ENCODE peak calls at places on chromosomes 12 and 14, in four cellular contexts. E is sigmoid colon, A is ovary, B is suprapubic skin. Z is an unnamed sample.

GRCh38 chr12:124947561-124948398 is 33.3 kb upstream of the UBC start:
- DNase-seq in A (no peak), E (no peak), B (no peak), Z (no peak)

GRCh38 chr14:100677152-100677924 is 49.4 kb upstream of the DLK1 start:
- DNase-seq in A (peak), B (no peak), E (peak), Z (no peak)

GRCh38 chr12:54196396-54196795 is 7.6 kb upstream of the SMUG1 start:
- DNase-seq in A (no peak), B (no peak), E (no peak), Z (no peak)

GRCh38 chr12:90299121-90299520 is 590.5 kb upstream of the ATP2B1 start:
- DNase-seq in B (no peak), A (no peak), E (no peak), Z (no peak)

GRCh38 chr12:124125472-124125871 is 152.5 kb downstream of the ZNF664 start:
- DNase-seq in B (peak), E (no peak), A (no peak), Z (no peak)

GRCh38 chr12:48557919-48558318 is 11.9 kb downstream of the LALBA start:
- DNase-seq in B (no peak), A (no peak), E (no peak), Z (no peak)

GRCh38 chr14:72476657-72477499 is 417.0 kb downstream of the DPF3 start:
- DNase-seq in B (no peak), E (no peak), A (no peak), Z (no peak)

GRCh38 chr12:28415755-28416154 is 225.5 kb downstream of the CCDC91 start:
- DNase-seq in A (no peak), B (no peak), E (no peak), Z (no peak)

GRCh38 chr12:87092421-87092820 is 836.2 kb upstream of the MGAT4C start:
- DNase-seq in E (no peak), B (no peak), A (no peak), Z (no peak)

GRCh38 chr14:92577321-92577742 is 63.8 kb downstream of the RIN3 start:
- DNase-seq in B (no peak), E (no peak), A (no peak), Z (no peak)

GRCh38 chr14:83120187-83120586 is 1586.5 kb upstream of the SEL1L start:
- DNase-seq in B (no peak), A (no peak), E (no peak), Z (no peak)

GRCh38 chr12:49131051-49131972 is at the start of gene TUBA1B:
- DNase-seq in B (peak), A (peak), E (peak), Z (peak)

GRCh38 chr12:33248364-33248763 is 191.3 kb downstream of the SYT10 start:
- DNase-seq in A (no peak), B (no peak), E (no peak), Z (no peak)

GRCh38 chr12:85803231-85803630 is 33.0 kb downstream of the RASSF9 start:
- DNase-seq in E (no peak), A (no peak), B (no peak), Z (no peak)

GRCh38 chr12:34033628-34034296 is 11.5 kb downstream of the ALG10 start:
- DNase-seq in B (no peak), E (no peak), A (no peak), Z (no peak)

GRCh38 chr12:88957358-88957757 is 377.1 kb upstream of the KITLG start:
- DNase-seq in A (no peak), B (no peak), E (no peak), Z (no peak)

GRCh38 chr14:27730204-27730603 is 1036.4 kb upstream of the FOXG1 start:
- DNase-seq in A (no peak), B (no peak), E (no peak), Z (no peak)

GRCh38 chr12:9762369-9762768 is 1.7 kb upstream of the CD69 start:
- DNase-seq in B (no peak), E (no peak), A (no peak), Z (no peak)

GRCh38 chr12:9761407-9761736 is 671 bp upstream of the CD69 start:
- DNase-seq in A (no peak), B (no peak), E (no peak), Z (no peak)

GRCh38 chr12:9759680-9760592 is 765 bp downstream of the CD69 start:
- DNase-seq in E (no peak), A (no peak), B (no peak), Z (no peak)

GRCh38 chr12:9763025-9763424 is 2.3 kb upstream of the CD69 start:
- DNase-seq in B (no peak), E (no peak), A (no peak), Z (no peak)

GRCh38 chr12:9760699-9761406 is at the start of gene CD69:
- DNase-seq in B (no peak), A (no peak), E (no peak), Z (no peak)
- TF ChIP-seq EP300 in B (no peak), A (no peak), E (no peak), Z (no peak)

GRCh38 chr12:95143784-95144205 is 70.4 kb upstream of the NR2C1 start:
- DNase-seq in B (no peak), E (no peak), A (no peak), Z (no peak)
- TF ChIP-seq EP300 in B (no peak), E (no peak), A (no peak), Z (no peak)

DNA sequence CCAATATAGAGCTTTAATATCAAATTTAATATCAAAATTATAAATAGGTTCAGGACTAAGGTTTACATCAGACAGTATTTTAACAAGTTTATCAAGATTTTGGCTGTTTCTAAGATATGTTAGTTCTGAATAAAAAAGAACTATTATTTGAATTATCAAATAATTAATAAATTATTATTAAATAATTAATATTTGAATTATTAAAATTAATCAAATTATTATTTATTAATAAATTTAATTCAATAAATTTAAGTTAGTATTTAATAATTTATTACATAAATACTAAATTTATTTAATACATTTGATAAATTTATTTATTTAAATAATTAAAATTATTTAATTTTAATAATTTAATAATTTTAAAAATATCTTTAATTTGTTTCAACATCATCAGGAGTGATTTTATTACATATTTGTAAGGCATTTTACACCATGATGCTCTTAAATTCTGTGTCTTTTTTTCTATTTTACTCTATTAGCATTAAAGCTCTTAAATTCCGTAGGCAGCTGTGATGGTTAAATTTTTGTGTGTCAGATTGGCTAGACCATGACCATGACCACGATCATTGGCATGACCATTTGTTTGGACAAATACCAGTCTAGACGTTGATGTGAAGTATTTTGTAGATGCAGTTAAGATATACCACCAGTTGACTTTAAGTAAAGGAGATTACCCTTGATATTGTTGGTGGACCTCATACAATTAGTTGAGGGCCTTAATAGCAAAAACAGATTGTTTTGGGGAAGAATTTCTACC is 82.6 kb downstream of the BBS10 start:
- DNase-seq in B (no peak), E (no peak), A (no peak), Z (no peak)
- TF ChIP-seq EP300 in B (no peak), E (no peak), A (no peak), Z (no peak)

GRCh38 chr12:75766263-75767160 is 255.1 kb upstream of the KRR1 start:
- DNase-seq in A (no peak), E (no peak), B (no peak), Z (no peak)
- TF ChIP-seq EP300 in A (no peak), E (no peak), B (no peak), Z (no peak)

Z was measured in tibial nerve.